ENCODE peak calls at places on chromosome X, in ten cellular contexts. U is breast epithelium, T is uterus, E is stomach, G is right lobe of liver, F is transverse colon, R is body of pancreas, B is HepG2, D is Peyer's patch, S is heart left ventricle. I is an unnamed sample.
A peak's percentile ranks its signal among the peaks of the same experiment; 100 is the strongest.

GRCh38 chrX:38117485-38117884 is 103.2 kb downstream of the SRPX start:
- DNase-seq in T (no peak), B (no peak), D (no peak), F (no peak), S (no peak), R (peak; percentile 72), E (peak; percentile 45), U (no peak), G (peak; percentile 76), I (no peak)

GRCh38 chrX:114073926-114074325 is 510.0 kb upstream of the HTR2C start:
- DNase-seq in G (no peak), U (no peak), T (no peak), F (no peak), E (no peak), S (no peak), R (no peak), D (no peak), B (no peak), I (no peak)

GRCh38 chrX:3514996-3515395 is 168.5 kb upstream of the MXRA5 start:
- DNase-seq in G (no peak), T (no peak), E (no peak), S (no peak), F (no peak), U (no peak), R (no peak), D (no peak), B (no peak), I (no peak)

GRCh38 chrX:10028283-10029104 is 61.3 kb downstream of the CLDN34 start:
- DNase-seq in F (no peak), D (no peak), T (no peak), U (no peak), E (no peak), B (no peak), R (no peak), G (no peak), S (no peak), I (no peak)

GRCh38 chrX:40108959-40109287 is 11.2 kb upstream of the BCOR start:
- DNase-seq in R (peak; percentile 82), G (peak; percentile 86), D (peak; percentile 39), U (peak; percentile 70), B (no peak), F (peak; percentile 84), E (peak; percentile 82), S (peak; percentile 84), T (peak; percentile 84), I (no peak)

GRCh38 chrX:56462389-56462788 is 101.0 kb upstream of the UBQLN2 start:
- DNase-seq in T (no peak), S (no peak), G (no peak), B (no peak), U (no peak), E (no peak), F (no peak), R (no peak), D (no peak), I (no peak)

GRCh38 chrX:118226060-118226428 is 109.4 kb upstream of the KLHL13 start:
- DNase-seq in U (no peak), T (no peak), F (no peak), S (no peak), B (peak; percentile 1), E (no peak), R (no peak), D (no peak), G (no peak), I (no peak)

GRCh38 chrX:120452131-120452530 is 17.0 kb downstream of the LAMP2 start:
- DNase-seq in R (no peak), T (no peak), F (no peak), B (peak; percentile 4), S (no peak), U (no peak), D (no peak), G (no peak), E (no peak), I (no peak)

GRCh38 chrX:103562801-103563200 is 22.5 kb upstream of the TCEAL4 start:
- DNase-seq in G (no peak), F (no peak), R (no peak), B (no peak), S (no peak), D (no peak), T (no peak), U (no peak), E (no peak), I (no peak)

GRCh38 chrX:103480526-103480925 is 38.8 kb downstream of the RAB40A start:
- DNase-seq in E (no peak), S (no peak), F (no peak), G (no peak), R (no peak), B (no peak), U (no peak), T (no peak), D (no peak), I (no peak)

GRCh38 chrX:72060196-72060974 is 71.3 kb downstream of the RTL5 start:
- DNase-seq in G (no peak), B (no peak), D (no peak), E (no peak), F (no peak), T (peak; percentile 33), R (no peak), U (no peak), S (no peak), I (no peak)

GRCh38 chrX:47648376-47648775 is 2.0 kb downstream of the ELK1 start:
- DNase-seq in S (no peak), T (no peak), U (no peak), B (no peak), E (no peak), F (no peak), G (no peak), D (no peak), R (no peak), I (no peak)

GRCh38 chrX:47649302-47649701 is 1.1 kb downstream of the ELK1 start:
- DNase-seq in G (no peak), R (no peak), U (no peak), F (no peak), D (no peak), E (no peak), B (no peak), T (no peak), S (no peak), I (no peak)

GRCh38 chrX:47651043-47651905 is 911 bp upstream of the ELK1 start:
- DNase-seq in E (no peak), U (no peak), B (no peak), R (no peak), T (no peak), F (no peak), S (no peak), G (no peak), D (no peak), I (no peak)

GRCh38 chrX:47649781-47650163 is 591 bp downstream of the ELK1 start:
- DNase-seq in B (no peak), S (no peak), F (no peak), D (no peak), U (no peak), R (no peak), T (no peak), G (no peak), E (no peak), I (no peak)

DNA sequence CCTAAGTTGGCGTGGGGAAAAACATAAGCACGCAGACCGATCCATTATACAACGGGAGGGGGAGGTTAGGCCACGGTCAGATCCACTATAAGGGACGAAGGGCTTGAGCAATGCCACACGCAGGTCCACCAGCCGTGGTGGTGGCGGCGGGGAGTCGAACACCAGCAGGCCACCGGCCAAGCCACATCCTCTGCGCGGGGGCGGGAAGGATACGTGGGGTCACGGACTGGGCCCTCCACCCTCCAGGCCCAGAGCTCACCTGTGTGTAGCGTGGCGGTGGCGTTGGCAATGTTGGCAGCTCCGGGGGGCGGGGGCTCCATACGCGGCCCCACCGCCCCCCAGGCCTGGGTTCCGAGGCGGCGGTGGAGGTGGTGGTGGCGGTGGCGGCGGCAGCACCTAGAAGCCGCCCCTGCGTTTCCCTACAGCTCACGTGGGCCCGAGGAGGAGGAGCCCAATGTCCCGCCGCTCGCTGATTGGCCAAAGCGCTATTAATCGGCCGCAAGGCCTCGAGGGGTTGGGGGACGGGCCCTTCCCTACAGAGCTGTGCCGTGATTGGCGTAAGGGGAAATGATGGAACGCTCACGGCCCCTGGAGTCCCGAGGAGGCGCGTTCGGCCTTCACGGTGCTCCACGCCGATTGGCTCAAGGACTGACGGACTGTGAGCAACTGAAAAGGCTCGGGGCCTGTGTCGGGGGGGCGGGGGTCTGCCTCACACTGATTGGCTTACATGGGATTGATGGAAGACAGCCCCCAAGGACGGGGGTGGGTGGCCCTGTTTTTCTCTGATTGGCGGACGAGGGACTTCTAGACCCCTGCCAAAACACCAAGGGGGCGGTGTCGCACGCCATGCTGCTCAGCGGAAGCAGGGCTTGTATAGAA is at the start of gene ELK1:
- DNase-seq in F (peak; percentile 94), D (peak; percentile 92), S (peak; percentile 97), E (peak; percentile 92), B (peak; percentile 42), U (peak; percentile 92), R (peak; percentile 92), G (peak; percentile 96), T (peak; percentile 97), I (peak; percentile 50)
- TF ChIP-seq POLR2A in F (peak; percentile 67), D (peak; percentile 63), S (peak; percentile 39), E (no peak), B (no peak), U (peak; percentile 35), R (peak; percentile 66), G (peak; percentile 70), T (no peak), I (peak; percentile 32)

DNA sequence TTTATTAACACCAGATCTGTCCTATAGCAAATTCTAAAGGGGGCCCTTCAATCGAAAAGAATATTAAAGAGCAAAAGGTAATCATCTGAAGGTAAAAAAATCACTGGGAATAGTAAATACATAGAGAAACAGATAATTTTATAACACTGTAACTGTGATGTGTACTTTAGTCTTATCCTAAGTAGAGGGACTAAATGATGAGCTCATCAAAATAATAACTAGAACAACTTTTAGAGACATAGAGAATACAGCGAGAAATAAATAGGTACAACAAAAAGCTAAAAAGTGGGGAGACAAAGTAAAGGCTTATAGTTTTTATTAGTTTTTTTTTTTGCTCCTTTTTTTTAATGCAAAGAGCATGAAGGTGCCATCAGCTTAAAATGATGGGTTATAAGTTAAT is 17.3 kb upstream of the CT83 start:
- DNase-seq in B (no peak), T (no peak), S (no peak), E (no peak), F (no peak), G (no peak), R (no peak), U (no peak), D (no peak), I (no peak)
- TF ChIP-seq POLR2A in B (no peak), T (no peak), S (no peak), E (no peak), F (no peak), G (no peak), R (no peak), U (no peak), D (no peak), I (no peak)

GRCh38 chrX:153971124-153971631 is 440 bp downstream of the HCFC1 start:
- DNase-seq in E (peak; percentile 91), G (peak; percentile 89), R (peak; percentile 83), D (peak; percentile 91), B (peak; percentile 65), U (peak; percentile 80), F (peak; percentile 95), T (peak; percentile 91), S (peak; percentile 95), I (peak; percentile 76)
- TF ChIP-seq POLR2A in E (no peak), G (peak; percentile 54), R (peak; percentile 78), D (peak; percentile 71), B (no peak), U (no peak), F (peak; percentile 68), T (peak; percentile 41), S (peak; percentile 59), I (peak; percentile 33)

DNA sequence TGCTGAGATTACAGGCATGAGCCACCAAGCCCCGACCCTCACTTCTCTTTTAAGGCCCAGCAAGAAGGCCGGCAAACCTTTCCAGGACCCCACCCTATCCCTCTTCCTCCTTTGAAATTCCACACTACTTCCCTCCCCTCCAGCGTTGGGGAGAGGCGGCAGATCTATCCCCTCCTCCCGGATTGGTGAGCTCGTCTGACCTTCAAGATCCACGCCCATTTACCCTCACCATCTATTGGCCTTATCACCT is 4.5 kb upstream of the PRICKLE3 start:
- DNase-seq in T (no peak), S (no peak), D (no peak), F (no peak), E (no peak), U (no peak), B (no peak), G (no peak), R (no peak), I (no peak)
- TF ChIP-seq POLR2A in T (peak; percentile 29), S (peak; percentile 61), D (peak; percentile 64), F (peak; percentile 68), E (no peak), U (peak; percentile 26), B (no peak), G (peak; percentile 56), R (no peak), I (peak; percentile 46)

I was measured in H54.